ENCODE peak calls at places on chromosomes 4 and X, in five cellular contexts. Z is keratinocyte, M is PC-9, S is mammary epithelial cell, B is mesenchymal stem cell. I is an unnamed sample. For H3K36me3, the result is how much of the 10 kb centered on the place peaks cover.

GRCh38 chr4:55312491-55313101 is 33.4 kb upstream of the SRD5A3 start:
- DNase-seq in M (peak), S (peak), B (peak), Z (no peak), I (peak)

GRCh38 chr4:149441338-149441737 is 374.3 kb downstream of the IQCM start:
- DNase-seq in M (no peak), S (peak), Z (no peak), B (peak), I (peak)

GRCh38 chr4:89316931-89317366 is 9.3 kb upstream of the GPRIN3 start:
- DNase-seq in M (no peak), Z (no peak), B (peak), S (no peak), I (peak)

GRCh38 chrX:74656079-74656745 is 41.8 kb upstream of the RLIM start:
- DNase-seq in Z (no peak), M (no peak), B (peak), S (no peak), I (peak)

GRCh38 chr4:27318740-27319139 is 458.1 kb downstream of the STIM2 start:
- DNase-seq in Z (no peak), S (peak), B (peak), M (peak), I (no peak)

GRCh38 chr4:7708238-7708637 is 231.4 kb downstream of the AFAP1 start:
- DNase-seq in M (no peak), B (no peak), Z (no peak), S (no peak), I (no peak)

GRCh38 chr4:28427306-28428085 is 1566.9 kb downstream of the STIM2 start:
- DNase-seq in Z (no peak), B (no peak), S (no peak), M (no peak), I (no peak)

GRCh38 chr4:78553526-78554060 is 2.0 kb downstream of the ANXA3 start:
- DNase-seq in Z (no peak), B (no peak), M (no peak), S (no peak), I (peak)

GRCh38 chr4:1493540-1494287 is 87.5 kb upstream of the NKX1-1 start:
- DNase-seq in S (no peak), B (no peak), M (no peak), Z (no peak), I (no peak)

GRCh38 chr4:180059216-180059881 is 2183.9 kb upstream of the TENM3 start:
- DNase-seq in B (peak), Z (no peak), S (no peak), M (no peak), I (peak)

GRCh38 chr4:1598641-1599481 is 85.3 kb downstream of the FAM53A start:
- DNase-seq in B (no peak), S (no peak), Z (no peak), M (no peak), I (no peak)

GRCh38 chrX:31590581-31591113 is 518.8 kb upstream of the FTHL17 start:
- DNase-seq in B (peak), Z (peak), S (peak), M (no peak), I (peak)

GRCh38 chr4:140315032-140315826 is 58.2 kb upstream of the SCOC start:
- DNase-seq in S (no peak), B (no peak), Z (no peak), M (no peak), I (peak)

GRCh38 chrX:107565005-107565404 is 63.3 kb upstream of the PRPS1 start:
- DNase-seq in M (no peak), B (no peak), S (no peak), Z (no peak), I (peak)

GRCh38 chr4:87274327-87274726 is 48.4 kb downstream of the HSD17B13 start:
- DNase-seq in M (no peak), S (no peak), B (no peak), Z (no peak), I (no peak)

GRCh38 chr4:15291133-15291532 is 136.7 kb upstream of the C1QTNF7 start:
- DNase-seq in M (no peak), Z (no peak), S (peak), B (peak), I (no peak)

GRCh38 chr4:67746797-67747495 is 7.2 kb downstream of the GNRHR start:
- DNase-seq in Z (no peak), M (no peak), S (peak), B (peak), I (peak)

GRCh38 chrX:53584891-53585290 is 101.6 kb downstream of the HUWE1 start:
- DNase-seq in Z (no peak), B (no peak), S (peak), M (no peak), I (no peak)

GRCh38 chrX:51571821-51572220 is 46.9 kb downstream of the CENPVL3 start:
- DNase-seq in Z (no peak), M (no peak), B (no peak), S (no peak), I (no peak)

GRCh38 chrX:143455045-143455444 is 62.2 kb downstream of the SPANXN3 start:
- DNase-seq in B (no peak), M (no peak), S (no peak), Z (no peak), I (no peak)

GRCh38 chr4:82770607-82771006 is 28.0 kb downstream of the SCD5 start:
- DNase-seq in S (no peak), M (no peak), Z (no peak), B (no peak), I (no peak)

GRCh38 chrX:118974088-118974907 is at the start of gene LONRF3:
- DNase-seq in Z (no peak), S (no peak), M (peak), B (peak), I (peak)

GRCh38 chr4:70666369-70666768 is at the start of gene JCHAIN:
- DNase-seq in M (no peak), Z (no peak), S (no peak), B (no peak), I (peak)

GRCh38 chr4:146246381-146246780 is 32.0 kb downstream of the REELD1 start:
- DNase-seq in B (no peak), M (no peak), S (no peak), Z (no peak), I (no peak)

GRCh38 chr4:1216869-1217294 is 32.0 kb downstream of the CTBP1 start:
- DNase-seq in M (no peak), B (no peak), S (no peak), Z (no peak), I (no peak)

GRCh38 chrX:2488621-2489285 is 12.0 kb downstream of the DHRSX start:
- DNase-seq in S (no peak), Z (no peak), M (no peak), B (no peak), I (no peak)

GRCh38 chrX:135740683-135741149 is 27.3 kb downstream of the CT45A3 start:
- DNase-seq in B (no peak), S (no peak), M (peak), Z (no peak), I (no peak)

GRCh38 chrX:57871463-57871862 is 38.8 kb downstream of the ZXDA start:
- DNase-seq in B (no peak), M (no peak), S (no peak), Z (no peak), I (no peak)

GRCh38 chr4:168735735-168736134 is 238.9 kb downstream of the PALLD start:
- DNase-seq in Z (no peak), B (no peak), S (no peak), M (no peak), I (no peak)

GRCh38 chrX:15515931-15516330 is 15.3 kb downstream of the BMX start:
- DNase-seq in S (no peak), M (no peak), B (no peak), Z (no peak), I (no peak)

GRCh38 chr4:110480031-110480549 is 4.1 kb downstream of the ENPEP start:
- DNase-seq in S (peak), M (no peak), B (peak), Z (no peak), I (peak)

GRCh38 chrX:10576777-10577444 is 43.5 kb downstream of the MID1 start:
- DNase-seq in M (no peak), S (no peak), B (no peak), Z (no peak), I (no peak)

GRCh38 chr4:61628727-61629126 is 428.6 kb downstream of the ADGRL3 start:
- DNase-seq in S (no peak), Z (no peak), B (no peak), M (no peak), I (no peak)

GRCh38 chrX:69374569-69374968 is 129.6 kb upstream of the NALF2 start:
- DNase-seq in B (no peak), M (no peak), S (no peak), Z (no peak), I (no peak)

GRCh38 chr4:54657556-54658313 is at the start of gene KIT:
- DNase-seq in S (no peak), B (peak), M (no peak), Z (no peak), I (peak)

GRCh38 chrX:1231850-1232505 is 19.5 kb upstream of the CRLF2 start:
- DNase-seq in B (no peak), S (no peak), Z (no peak), M (no peak), I (no peak)

GRCh38 chr4:105283501-105283900 is 136.8 kb downstream of the TET2 start:
- DNase-seq in M (no peak), S (no peak), B (no peak), Z (no peak), I (peak)

GRCh38 chr4:32748498-32748897 is 2028.3 kb downstream of the PCDH7 start:
- DNase-seq in B (no peak), Z (no peak), S (no peak), M (no peak), I (no peak)

GRCh38 chr4:121720109-121720508 is 23.3 kb upstream of the ANXA5 start:
- DNase-seq in M (no peak), S (no peak), B (no peak), Z (no peak), I (no peak)

GRCh38 chrX:154594491-154594890 is 9.6 kb downstream of the CTAG1A start:
- DNase-seq in M (no peak), B (no peak), Z (no peak), S (no peak), I (no peak)

GRCh38 chrX:154595559-154595958 is 10.6 kb downstream of the CTAG1A start:
- DNase-seq in S (no peak), Z (no peak), M (no peak), B (peak), I (no peak)

GRCh38 chrX:154596290-154596929 is 11.5 kb downstream of the CTAG1A start:
- DNase-seq in B (peak), S (peak), Z (peak), M (peak), I (no peak)

GRCh38 chrX:154592505-154592904 is 7.6 kb downstream of the CTAG1A start:
- DNase-seq in S (no peak), Z (no peak), M (no peak), B (no peak), I (no peak)

DNA sequence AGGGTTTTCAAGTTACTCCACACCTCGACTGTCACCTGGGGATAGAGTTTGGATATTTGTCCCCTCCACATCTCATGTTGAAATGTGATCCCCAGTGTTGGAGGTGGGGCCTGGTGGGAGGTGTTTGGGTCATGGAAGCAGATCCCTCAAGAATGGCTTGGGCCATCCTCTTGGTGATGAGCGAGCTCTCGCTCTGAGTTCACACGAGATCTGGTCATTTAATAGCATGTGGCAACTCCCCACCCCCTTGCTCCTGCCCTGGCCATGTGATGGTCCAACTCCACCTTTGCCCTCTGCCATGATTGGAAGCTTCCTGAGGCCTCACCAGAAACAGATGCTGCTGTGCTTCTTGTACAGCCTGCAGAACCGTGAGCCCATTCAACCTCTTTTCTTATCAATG is 8.3 kb downstream of the CTAG1A start:
- DNase-seq in M (no peak), S (no peak), Z (no peak), B (no peak), I (no peak)
- H3K36me3 ChIP-seq in M (under half), S (under half), Z (under half), B (under half), I (under half)

GRCh38 chrX:120305531-120306145 is 5.6 kb downstream of the TMEM255A start:
- DNase-seq in B (no peak), Z (no peak), S (no peak), M (no peak), I (peak)
- H3K4me2 ChIP-seq in B (no peak), Z (no peak), S (no peak), M (no peak), I (no peak)

GRCh38 chr4:165331316-165331715 is 3.8 kb downstream of the MSMO1 start:
- DNase-seq in M (no peak), Z (no peak), S (no peak), B (peak), I (no peak)

GRCh38 chr4:165331823-165332222 is 4.4 kb downstream of the MSMO1 start:
- DNase-seq in Z (no peak), S (no peak), B (no peak), M (no peak), I (no peak)

GRCh38 chr4:165330071-165330470 is 2.6 kb downstream of the MSMO1 start:
- DNase-seq in S (no peak), B (no peak), Z (no peak), M (no peak), I (no peak)

GRCh38 chr4:165330666-165331065 is 3.2 kb downstream of the MSMO1 start:
- DNase-seq in Z (no peak), B (no peak), S (no peak), M (no peak), I (no peak)

DNA sequence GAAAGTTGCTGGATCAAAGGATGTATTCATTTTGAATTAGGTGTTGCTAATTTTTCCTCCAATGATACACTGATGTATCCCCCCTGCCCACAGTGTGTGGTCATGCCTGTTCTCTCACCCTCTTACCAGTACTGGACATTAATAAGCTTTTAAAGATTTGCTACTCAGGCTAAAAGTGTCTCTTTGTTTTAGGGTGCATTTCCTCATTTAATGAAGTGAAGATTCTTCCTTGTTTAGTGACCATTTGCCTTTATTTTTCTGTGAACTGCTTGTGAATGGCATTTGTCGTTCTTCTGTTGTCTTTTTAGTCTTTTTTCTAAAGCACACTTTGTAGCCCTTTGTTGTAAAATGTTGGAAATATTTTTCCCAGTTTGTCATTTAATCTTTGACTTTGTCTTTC is 5.0 kb downstream of the MSMO1 start:
- DNase-seq in M (no peak), B (no peak), Z (no peak), S (no peak), I (no peak)
- H3K36me3 ChIP-seq in M (under half), B (half or more), Z (under half), S (half or more), I (under half)

GRCh38 chrX:140572724-140573123 is 67.9 kb upstream of the SOX3 start:
- DNase-seq in S (peak), M (peak), Z (no peak), B (peak), I (peak)
- H3K4me2 ChIP-seq in S (no peak), M (peak), Z (no peak), B (no peak), I (peak)

DNA sequence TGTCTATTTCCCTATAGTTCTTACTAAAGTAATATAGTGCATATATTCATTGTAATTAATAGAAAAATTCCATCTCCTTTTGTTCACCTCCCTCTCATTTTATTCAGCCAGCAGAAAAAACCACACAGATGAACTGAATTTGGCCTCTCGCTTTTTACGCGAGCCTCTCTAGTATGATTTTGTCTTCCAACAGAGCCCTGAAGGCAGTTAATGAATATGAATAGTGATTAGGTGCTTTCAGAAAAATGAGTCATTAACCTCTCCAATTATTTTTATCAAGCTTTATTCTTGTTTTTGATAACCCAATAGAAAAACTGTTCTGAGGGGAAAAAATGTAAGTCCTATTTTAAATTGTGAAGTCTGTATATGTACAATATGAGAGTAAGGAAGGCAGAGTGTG is 74.1 kb downstream of the ZAR1 start:
- DNase-seq in Z (no peak), M (no peak), S (no peak), B (no peak), I (no peak)
- H3K36me3 ChIP-seq in Z (under half), M (under half), S (under half), B (half or more), I (under half)

DNA sequence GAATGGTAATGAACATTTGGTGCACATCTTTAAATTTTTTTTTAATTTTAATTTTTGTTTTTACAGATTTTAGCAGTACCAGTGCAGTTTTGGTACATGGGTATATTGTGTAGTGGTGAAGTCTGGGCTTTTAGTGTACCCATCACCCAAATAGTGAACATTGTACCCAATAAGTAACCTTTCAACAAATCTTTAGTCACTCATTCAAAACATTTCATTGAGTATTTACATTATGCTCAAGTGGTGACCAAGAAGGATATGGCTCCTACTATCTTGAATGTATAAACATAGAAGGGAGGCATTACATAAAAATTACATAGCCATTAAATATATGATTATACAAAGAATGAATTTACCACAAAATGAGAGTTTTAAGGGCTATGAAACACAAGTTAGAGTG is 223.3 kb downstream of the SPRY1 start:
- DNase-seq in Z (no peak), M (no peak), S (no peak), B (no peak), I (no peak)
- H3K4me2 ChIP-seq in Z (no peak), M (no peak), S (no peak), B (no peak), I (no peak)

GRCh38 chrX:41148553-41148952 is 63.3 kb downstream of the USP9X start:
- DNase-seq in S (peak), M (no peak), B (peak), Z (peak), I (peak)
- H3K36me3 ChIP-seq in S (under half), M (under half), B (half or more), Z (under half), I (under half)

I was measured in fibroblast of lung.